ENCODE peak calls at places on chromosome 9, in six cellular contexts. P is neuronal stem cell, R is H9, A is IMR-90, Z is mesendoderm, I is trophoblast cell. J is an unnamed sample.

GRCh38 chr9:20558609-20559016 is 63.7 kb downstream of the MLLT3 start:
- DNase-seq in A (peak), Z (peak), R (no peak), P (no peak), I (peak), J (peak)

GRCh38 chr9:35593581-35593980 is 11.5 kb upstream of the TESK1 start:
- DNase-seq in R (no peak), Z (no peak), P (no peak), I (no peak), A (no peak), J (no peak)

GRCh38 chr9:130030821-130031481 is 12.0 kb downstream of the FNBP1 start:
- DNase-seq in R (no peak), A (no peak), P (no peak), I (no peak), Z (peak), J (no peak)

GRCh38 chr9:135076143-135076875 is 11.2 kb upstream of the OLFM1 start:
- DNase-seq in A (no peak), Z (no peak), R (peak), P (no peak), I (no peak), J (no peak)

GRCh38 chr9:23322392-23322791 is 503.6 kb downstream of the ELAVL2 start:
- DNase-seq in I (no peak), P (no peak), R (no peak), Z (peak), A (peak), J (no peak)

GRCh38 chr9:36928670-36929349 is 105.3 kb downstream of the PAX5 start:
- DNase-seq in Z (peak), R (no peak), A (peak), I (no peak), P (no peak), J (peak)

GRCh38 chr9:37626708-37627293 is 24.0 kb upstream of the FRMPD1 start:
- DNase-seq in A (no peak), P (no peak), Z (no peak), I (no peak), R (no peak), J (no peak)

GRCh38 chr9:20186231-20186630 is 397.4 kb upstream of the SLC24A2 start:
- DNase-seq in Z (no peak), A (no peak), P (no peak), I (no peak), R (no peak), J (no peak)

GRCh38 chr9:89519393-89519805 is 21.5 kb upstream of the SEMA4D start:
- DNase-seq in P (no peak), R (no peak), A (peak), I (peak), Z (no peak), J (peak)

GRCh38 chr9:98191615-98192502 is 578 bp downstream of the CORO2A start:
- DNase-seq in A (no peak), Z (peak), I (peak), R (peak), P (no peak), J (no peak)

GRCh38 chr9:16653491-16654407 is 216.7 kb downstream of the BNC2 start:
- DNase-seq in P (no peak), R (no peak), Z (peak), I (no peak), A (no peak), J (peak)

GRCh38 chr9:30718483-30718882 is 1666.0 kb upstream of the ACO1 start:
- DNase-seq in A (no peak), I (no peak), P (no peak), Z (no peak), R (no peak), J (no peak)

GRCh38 chr9:22010881-22011625 is 1.9 kb upstream of the CDKN2B start:
- DNase-seq in Z (peak), I (peak), A (peak), R (peak), P (no peak), J (peak)

GRCh38 chr9:83937861-83938455 is 16.7 kb upstream of the KIF27 start:
- DNase-seq in Z (peak), A (peak), I (peak), R (no peak), P (peak), J (peak)

GRCh38 chr9:23665051-23665450 is 161.0 kb downstream of the ELAVL2 start:
- DNase-seq in Z (peak), R (no peak), I (no peak), P (no peak), A (no peak), J (no peak)

GRCh38 chr9:77751341-77752091 is 103.4 kb upstream of the GNA14 start:
- DNase-seq in P (peak), A (peak), R (peak), Z (peak), I (peak), J (peak)

GRCh38 chr9:90013778-90014177 is 409.0 kb downstream of the GADD45G start:
- DNase-seq in Z (no peak), A (no peak), R (no peak), I (no peak), P (no peak), J (no peak)

GRCh38 chr9:78921341-78921740 is 624.4 kb downstream of the PSAT1 start:
- DNase-seq in R (no peak), P (no peak), A (peak), Z (no peak), I (no peak), J (no peak)

GRCh38 chr9:122394265-122395242 is 23.7 kb downstream of the PTGS1 start:
- DNase-seq in P (no peak), Z (no peak), R (no peak), A (peak), I (no peak), J (peak)

GRCh38 chr9:129071526-129072131 is 9.3 kb upstream of the DOLPP1 start:
- DNase-seq in I (no peak), R (peak), P (no peak), A (no peak), Z (peak), J (no peak)

GRCh38 chr9:18849186-18849724 is 183.8 kb downstream of the SAXO1 start:
- DNase-seq in R (no peak), A (no peak), P (no peak), Z (no peak), I (no peak), J (no peak)

GRCh38 chr9:128846680-128847030 is 17.1 kb upstream of the SPOUT1 start:
- DNase-seq in I (no peak), A (no peak), P (no peak), R (no peak), Z (no peak), J (no peak)

GRCh38 chr9:22342489-22343217 is 104.0 kb upstream of the DMRTA1 start:
- DNase-seq in R (no peak), Z (peak), P (no peak), A (peak), I (no peak), J (peak)

GRCh38 chr9:105994970-105995369 is 300.6 kb downstream of the TMEM38B start:
- DNase-seq in A (no peak), R (no peak), P (no peak), I (peak), Z (peak), J (peak)

GRCh38 chr9:133171161-133171955 is 7.6 kb upstream of the GBGT1 start:
- DNase-seq in R (no peak), A (no peak), Z (no peak), I (no peak), P (no peak), J (no peak)

GRCh38 chr9:109469646-109470358 is 28.3 kb downstream of the PTPN3 start:
- DNase-seq in I (peak), A (peak), Z (peak), P (peak), R (peak), J (peak)

GRCh38 chr9:126514037-126514821 is 99.5 kb upstream of the LMX1B start:
- DNase-seq in Z (peak), I (peak), R (peak), P (peak), A (peak), J (peak)

GRCh38 chr9:84145031-84145430 is 164.4 kb downstream of the RMI1 start:
- DNase-seq in R (no peak), P (no peak), I (peak), Z (no peak), A (no peak), J (no peak)

GRCh38 chr9:72022846-72023245 is 37.6 kb downstream of the C9orf57 start:
- DNase-seq in A (peak), I (no peak), Z (no peak), R (no peak), P (no peak), J (peak)

GRCh38 chr9:127586096-127586495 is 26.0 kb upstream of the STXBP1 start:
- DNase-seq in I (no peak), R (no peak), Z (no peak), P (no peak), A (no peak), J (no peak)
- H3K4ac ChIP-seq in I (no peak), R (no peak), Z (no peak), P (no peak), A (peak), J (peak)

GRCh38 chr9:99565203-99565602 is 256.5 kb upstream of the NR4A3 start:
- DNase-seq in I (no peak), Z (no peak), P (no peak), R (no peak), A (no peak), J (no peak)
- H3K18ac ChIP-seq in I (no peak), Z (no peak), P (no peak), R (no peak), A (no peak), J (no peak)

GRCh38 chr9:131676431-131676972 is 63.4 kb downstream of the RAPGEF1 start:
- DNase-seq in P (no peak), Z (no peak), R (no peak), I (no peak), A (no peak), J (no peak)

GRCh38 chr9:131678499-131679111 is 61.3 kb downstream of the RAPGEF1 start:
- DNase-seq in P (peak), R (no peak), I (peak), Z (peak), A (peak), J (peak)

GRCh38 chr9:131679261-131680020 is 60.4 kb downstream of the RAPGEF1 start:
- DNase-seq in P (no peak), I (no peak), Z (no peak), R (no peak), A (no peak), J (no peak)

GRCh38 chr9:131677051-131677444 is 62.8 kb downstream of the RAPGEF1 start:
- DNase-seq in A (peak), Z (no peak), I (peak), P (no peak), R (no peak), J (peak)

DNA sequence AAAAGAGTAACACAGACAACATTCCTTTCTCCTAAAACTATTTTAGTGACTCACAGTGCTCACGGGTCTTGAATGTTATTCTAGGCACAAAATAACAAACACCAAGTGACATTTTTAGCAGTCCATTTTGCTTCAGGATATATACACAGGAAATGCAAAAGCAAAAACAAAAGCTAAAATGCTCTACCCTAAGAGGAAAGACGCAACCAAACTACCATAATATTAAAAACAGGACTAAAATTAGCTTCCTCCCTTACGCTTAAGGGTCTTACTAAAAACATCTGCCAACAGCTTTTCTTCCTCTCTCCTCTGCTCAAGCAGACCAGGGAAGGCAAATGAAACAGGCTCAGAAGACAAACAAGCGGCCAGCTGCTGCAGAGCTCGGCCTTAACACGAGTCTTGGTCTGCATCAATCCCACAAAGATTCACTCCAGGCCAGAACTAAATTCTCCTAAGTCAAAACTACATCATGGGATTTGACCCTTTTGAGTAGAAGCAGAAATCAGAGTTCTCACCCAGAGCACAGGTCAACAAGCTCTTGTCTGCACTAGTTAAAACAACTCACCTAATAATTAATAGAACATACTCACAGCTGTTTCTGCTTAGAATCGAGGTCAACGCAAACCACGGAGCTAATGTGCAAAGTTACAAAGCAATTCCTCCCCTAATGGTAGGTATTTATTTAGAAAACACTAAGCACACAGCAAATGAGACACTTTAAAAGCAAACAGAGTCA is 62.3 kb downstream of the RAPGEF1 start:
- DNase-seq in I (peak), A (peak), R (no peak), P (no peak), Z (no peak), J (peak)
- H3K4ac ChIP-seq in I (peak), A (peak), R (no peak), P (no peak), Z (no peak), J (no peak)

GRCh38 chr9:969693-970309 is 6.7 kb upstream of the DMRT3 start:
- DNase-seq in I (no peak), Z (peak), R (peak), A (no peak), P (no peak), J (no peak)
- H3K18ac ChIP-seq in I (no peak), Z (no peak), R (no peak), A (no peak), P (peak), J (no peak)

GRCh38 chr9:136310273-136311030 is 6.6 kb upstream of the CCDC187 start:
- DNase-seq in P (no peak), A (no peak), Z (no peak), I (no peak), R (no peak), J (no peak)
- H3K4ac ChIP-seq in P (no peak), A (no peak), Z (no peak), I (no peak), R (no peak), J (no peak)

GRCh38 chr9:124392254-124392653 is 23.0 kb downstream of the PSMB7 start:
- DNase-seq in Z (no peak), A (no peak), R (no peak), I (peak), P (no peak), J (no peak)
- H3K18ac ChIP-seq in Z (no peak), A (no peak), R (no peak), I (peak), P (peak), J (no peak)

GRCh38 chr9:96232539-96233241 is 69.3 kb downstream of the HSD17B3 start:
- DNase-seq in A (peak), I (peak), P (peak), R (peak), Z (peak), J (peak)

GRCh38 chr9:96230002-96230401 is 72.0 kb downstream of the HSD17B3 start:
- DNase-seq in P (no peak), I (no peak), A (no peak), Z (no peak), R (no peak), J (no peak)

GRCh38 chr9:96236854-96237545 is 65.0 kb downstream of the HSD17B3 start:
- DNase-seq in Z (no peak), R (no peak), P (no peak), I (no peak), A (no peak), J (no peak)

DNA sequence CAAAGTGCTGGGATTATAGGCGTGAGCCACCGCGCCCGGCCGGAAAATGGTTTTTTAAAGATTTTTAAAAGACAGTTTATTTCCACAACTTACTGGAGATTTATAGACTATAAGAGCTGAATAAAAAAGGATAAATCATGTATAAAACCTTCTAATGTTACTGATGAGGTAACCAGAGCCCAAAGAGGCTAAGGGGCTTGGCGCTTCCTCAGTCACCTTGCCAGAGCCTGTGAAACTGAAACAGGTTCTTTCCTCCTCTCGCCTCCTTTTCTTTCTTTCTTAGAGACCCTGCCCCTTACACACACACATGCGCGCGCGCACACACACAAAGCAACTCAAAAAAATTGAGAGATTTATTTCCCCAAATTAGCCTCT is 69.8 kb downstream of the HSD17B3 start:
- DNase-seq in I (no peak), P (no peak), R (no peak), A (no peak), Z (no peak), J (no peak)
- H3K4ac ChIP-seq in I (no peak), P (no peak), R (no peak), A (no peak), Z (no peak), J (no peak)

GRCh38 chr9:94993821-94994165 is 267.3 kb downstream of the AOPEP start:
- DNase-seq in I (no peak), Z (no peak), A (no peak), R (no peak), P (no peak), J (no peak)
- H3K18ac ChIP-seq in I (no peak), Z (no peak), A (no peak), R (no peak), P (no peak), J (no peak)